ENCODE peak calls at places on chromosomes 11 and 22, in seven cellular contexts. One of them, this sample, is unnamed.

GRCh38 chr11:63738720-63739360 is 29.7 kb downstream of the ZFTA start:
- DNase-seq in prostate gland: peak; percentile 69
- DNase-seq in OCI-LY7: peak; percentile 69
- DNase-seq in lower lobe of right lung: peak; percentile 69
- DNase-seq in lung: peak; percentile 63
- DNase-seq in tibial artery: peak; percentile 76
- DNase-seq in heart right ventricle: peak; percentile 68
- DNase-seq in this sample: no peak

GRCh38 chr11:3659595-3660515 is 11.3 kb downstream of the CHRNA10 start:
- DNase-seq in lung: no peak
- DNase-seq in tibial artery: peak; percentile 63
- DNase-seq in OCI-LY7: no peak
- DNase-seq in prostate gland: no peak
- DNase-seq in heart right ventricle: no peak
- DNase-seq in lower lobe of right lung: no peak
- DNase-seq in this sample: no peak

GRCh38 chr22:29480512-29481264 is 670 bp downstream of the NEFH start:
- DNase-seq in tibial artery: no peak
- DNase-seq in OCI-LY7: no peak
- DNase-seq in lung: no peak
- DNase-seq in heart right ventricle: no peak
- DNase-seq in prostate gland: no peak
- DNase-seq in lower lobe of right lung: peak; percentile 59
- DNase-seq in this sample: no peak

GRCh38 chr11:115616941-115617340 is 112.7 kb upstream of the CADM1 start:
- DNase-seq in lung: no peak
- DNase-seq in heart right ventricle: peak; percentile 42
- DNase-seq in lower lobe of right lung: no peak
- DNase-seq in tibial artery: no peak
- DNase-seq in prostate gland: no peak
- DNase-seq in OCI-LY7: no peak
- DNase-seq in this sample: no peak

GRCh38 chr11:61725632-61726280 is 26.7 kb upstream of the MYRF start:
- DNase-seq in tibial artery: no peak
- DNase-seq in OCI-LY7: no peak
- DNase-seq in heart right ventricle: no peak
- DNase-seq in lower lobe of right lung: no peak
- DNase-seq in lung: no peak
- DNase-seq in prostate gland: no peak
- DNase-seq in this sample: no peak

GRCh38 chr22:42080287-42080686 is 787 bp downstream of the SMDT1 start:
- DNase-seq in lower lobe of right lung: no peak
- DNase-seq in heart right ventricle: no peak
- DNase-seq in lung: no peak
- DNase-seq in prostate gland: peak; percentile 52
- DNase-seq in OCI-LY7: no peak
- DNase-seq in tibial artery: peak; percentile 64
- DNase-seq in this sample: peak; percentile 86

GRCh38 chr22:30881361-30882180 is 87.0 kb downstream of the MORC2 start:
- DNase-seq in lower lobe of right lung: peak; percentile 34
- DNase-seq in tibial artery: no peak
- DNase-seq in heart right ventricle: peak; percentile 53
- DNase-seq in lung: no peak
- DNase-seq in OCI-LY7: no peak
- DNase-seq in prostate gland: no peak
- DNase-seq in this sample: no peak

GRCh38 chr11:112345166-112345565 is 84.5 kb upstream of the PLET1 start:
- DNase-seq in lower lobe of right lung: no peak
- DNase-seq in tibial artery: no peak
- DNase-seq in heart right ventricle: no peak
- DNase-seq in prostate gland: no peak
- DNase-seq in lung: no peak
- DNase-seq in OCI-LY7: no peak
- DNase-seq in this sample: no peak

GRCh38 chr11:44865866-44866272 is 84.8 kb downstream of the TP53I11 start:
- DNase-seq in lung: no peak
- DNase-seq in lower lobe of right lung: no peak
- DNase-seq in OCI-LY7: no peak
- DNase-seq in prostate gland: peak; percentile 62
- DNase-seq in tibial artery: no peak
- DNase-seq in heart right ventricle: peak; percentile 66
- DNase-seq in this sample: no peak

GRCh38 chr22:46373166-46373565 is 37.7 kb downstream of the TRMU start:
- DNase-seq in lower lobe of right lung: no peak
- DNase-seq in lung: no peak
- DNase-seq in OCI-LY7: no peak
- DNase-seq in tibial artery: no peak
- DNase-seq in prostate gland: peak; percentile 81
- DNase-seq in heart right ventricle: no peak
- DNase-seq in this sample: no peak
- H3K4me1 ChIP-seq in lower lobe of right lung: peaks cover 19% of the 10 kb centered on the region
- H3K4me1 ChIP-seq in lung: peaks cover 8% of the 10 kb centered on the region
- H3K4me1 ChIP-seq in OCI-LY7: no peaks in the 10 kb centered on the region
- H3K4me1 ChIP-seq in tibial artery: no peaks in the 10 kb centered on the region
- H3K4me1 ChIP-seq in prostate gland: peaks cover 21% of the 10 kb centered on the region
- H3K4me1 ChIP-seq in heart right ventricle: peaks cover 4% of the 10 kb centered on the region
- H3K4me1 ChIP-seq in this sample: peaks cover 19% of the 10 kb centered on the region

GRCh38 chr11:66877585-66877984 is 20.7 kb downstream of the LRFN4 start:
- DNase-seq in lung: no peak
- DNase-seq in prostate gland: no peak
- DNase-seq in tibial artery: no peak
- DNase-seq in lower lobe of right lung: no peak
- DNase-seq in heart right ventricle: no peak
- DNase-seq in OCI-LY7: no peak
- DNase-seq in this sample: no peak

GRCh38 chr11:66881436-66881835 is 24.6 kb downstream of the LRFN4 start:
- DNase-seq in prostate gland: no peak
- DNase-seq in tibial artery: no peak
- DNase-seq in OCI-LY7: no peak
- DNase-seq in heart right ventricle: no peak
- DNase-seq in lower lobe of right lung: no peak
- DNase-seq in lung: no peak
- DNase-seq in this sample: no peak

GRCh38 chr11:66880484-66881211 is 23.8 kb downstream of the LRFN4 start:
- DNase-seq in tibial artery: no peak
- DNase-seq in OCI-LY7: peak; percentile 25
- DNase-seq in lower lobe of right lung: no peak
- DNase-seq in heart right ventricle: no peak
- DNase-seq in lung: no peak
- DNase-seq in prostate gland: peak; percentile 58
- DNase-seq in this sample: no peak

GRCh38 chr11:66879583-66879982 is 22.7 kb downstream of the LRFN4 start:
- DNase-seq in tibial artery: no peak
- DNase-seq in lower lobe of right lung: no peak
- DNase-seq in lung: no peak
- DNase-seq in heart right ventricle: no peak
- DNase-seq in OCI-LY7: no peak
- DNase-seq in prostate gland: no peak
- DNase-seq in this sample: no peak

DNA sequence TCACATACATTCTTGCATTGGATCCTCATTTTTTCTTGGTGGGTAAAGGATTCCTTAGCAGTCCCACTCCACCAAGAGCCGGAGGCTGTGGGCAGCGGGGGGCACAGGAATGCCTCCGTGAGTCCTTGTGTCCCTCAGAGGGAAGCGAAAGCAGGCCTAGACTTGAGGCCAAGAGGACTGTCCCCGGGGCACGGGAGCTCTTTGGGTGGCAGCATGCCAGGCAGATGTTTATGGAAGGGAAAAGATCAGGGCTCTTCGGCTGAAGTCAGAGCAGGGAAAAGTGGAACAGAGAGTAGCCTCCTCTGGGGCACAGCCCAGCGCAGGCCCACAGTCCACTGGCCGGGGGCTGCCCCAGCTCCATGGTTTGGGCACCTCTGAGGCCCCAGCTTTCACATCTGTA is 21.7 kb downstream of the LRFN4 start:
- DNase-seq in OCI-LY7: no peak
- DNase-seq in prostate gland: no peak
- DNase-seq in lower lobe of right lung: no peak
- DNase-seq in lung: no peak
- DNase-seq in tibial artery: peak; percentile 63
- DNase-seq in heart right ventricle: no peak
- DNase-seq in this sample: no peak
- H3K4me1 ChIP-seq in OCI-LY7: peaks cover 6% of the 10 kb centered on the region
- H3K4me1 ChIP-seq in prostate gland: peaks cover 41% of the 10 kb centered on the region
- H3K4me1 ChIP-seq in lower lobe of right lung: peaks cover 8% of the 10 kb centered on the region
- H3K4me1 ChIP-seq in lung: peaks cover 7% of the 10 kb centered on the region
- H3K4me1 ChIP-seq in tibial artery: no peaks in the 10 kb centered on the region
- H3K4me1 ChIP-seq in heart right ventricle: no peaks in the 10 kb centered on the region
- H3K4me1 ChIP-seq in this sample: peaks cover 44% of the 10 kb centered on the region

GRCh38 chr22:32199961-32200360 is 4.9 kb downstream of the RFPL2 start:
- DNase-seq in tibial artery: no peak
- DNase-seq in lung: no peak
- DNase-seq in heart right ventricle: no peak
- DNase-seq in prostate gland: no peak
- DNase-seq in OCI-LY7: no peak
- DNase-seq in lower lobe of right lung: no peak
- DNase-seq in this sample: no peak
- H3K4me1 ChIP-seq in tibial artery: no peaks in the 10 kb centered on the region
- H3K4me1 ChIP-seq in lung: peaks cover 12% of the 10 kb centered on the region
- H3K4me1 ChIP-seq in heart right ventricle: peaks cover 9% of the 10 kb centered on the region
- H3K4me1 ChIP-seq in prostate gland: no peaks in the 10 kb centered on the region
- H3K4me1 ChIP-seq in OCI-LY7: no peaks in the 10 kb centered on the region
- H3K4me1 ChIP-seq in lower lobe of right lung: peaks cover 13% of the 10 kb centered on the region
- H3K4me1 ChIP-seq in this sample: peaks cover 11% of the 10 kb centered on the region

GRCh38 chr11:86592047-86592564 is 80.3 kb downstream of the ME3 start:
- DNase-seq in OCI-LY7: no peak
- DNase-seq in tibial artery: no peak
- DNase-seq in prostate gland: no peak
- DNase-seq in lung: peak; percentile 53
- DNase-seq in lower lobe of right lung: no peak
- DNase-seq in heart right ventricle: no peak
- DNase-seq in this sample: no peak
- H3K4me1 ChIP-seq in OCI-LY7: no peaks in the 10 kb centered on the region
- H3K4me1 ChIP-seq in tibial artery: no peaks in the 10 kb centered on the region
- H3K4me1 ChIP-seq in prostate gland: no peaks in the 10 kb centered on the region
- H3K4me1 ChIP-seq in lung: peaks cover 15% of the 10 kb centered on the region
- H3K4me1 ChIP-seq in lower lobe of right lung: peaks cover 52% of the 10 kb centered on the region
- H3K4me1 ChIP-seq in heart right ventricle: peaks cover 40% of the 10 kb centered on the region
- H3K4me1 ChIP-seq in this sample: peaks cover 33% of the 10 kb centered on the region

GRCh38 chr11:117996058-117996457 is 9.9 kb downstream of the IL10RA start:
- DNase-seq in lung: no peak
- DNase-seq in heart right ventricle: no peak
- DNase-seq in tibial artery: no peak
- DNase-seq in OCI-LY7: no peak
- DNase-seq in lower lobe of right lung: no peak
- DNase-seq in prostate gland: no peak
- DNase-seq in this sample: no peak
- H3K4me1 ChIP-seq in lung: peaks cover 3% of the 10 kb centered on the region
- H3K4me1 ChIP-seq in heart right ventricle: no peaks in the 10 kb centered on the region
- H3K4me1 ChIP-seq in tibial artery: no peaks in the 10 kb centered on the region
- H3K4me1 ChIP-seq in OCI-LY7: peaks cover 32% of the 10 kb centered on the region
- H3K4me1 ChIP-seq in lower lobe of right lung: peaks cover 36% of the 10 kb centered on the region
- H3K4me1 ChIP-seq in prostate gland: no peaks in the 10 kb centered on the region
- H3K4me1 ChIP-seq in this sample: no peaks in the 10 kb centered on the region

GRCh38 chr11:119481667-119482400 is 58.9 kb upstream of the THY1 start:
- DNase-seq in lung: no peak
- DNase-seq in OCI-LY7: no peak
- DNase-seq in prostate gland: no peak
- DNase-seq in tibial artery: peak; percentile 61
- DNase-seq in lower lobe of right lung: no peak
- DNase-seq in heart right ventricle: no peak
- DNase-seq in this sample: peak; percentile 94
- H3K4me1 ChIP-seq in lung: peaks cover 3% of the 10 kb centered on the region
- H3K4me1 ChIP-seq in OCI-LY7: no peaks in the 10 kb centered on the region
- H3K4me1 ChIP-seq in prostate gland: no peaks in the 10 kb centered on the region
- H3K4me1 ChIP-seq in tibial artery: no peaks in the 10 kb centered on the region
- H3K4me1 ChIP-seq in lower lobe of right lung: peaks cover 8% of the 10 kb centered on the region
- H3K4me1 ChIP-seq in heart right ventricle: peaks cover 8% of the 10 kb centered on the region
- H3K4me1 ChIP-seq in this sample: peaks cover 12% of the 10 kb centered on the region

GRCh38 chr11:64875369-64876225 is 2.8 kb downstream of the EHD1 start:
- DNase-seq in lower lobe of right lung: no peak
- DNase-seq in heart right ventricle: no peak
- DNase-seq in tibial artery: no peak
- DNase-seq in lung: no peak
- DNase-seq in OCI-LY7: peak; percentile 66
- DNase-seq in prostate gland: no peak
- DNase-seq in this sample: no peak

GRCh38 chr11:64878223-64878493 is 263 bp downstream of the EHD1 start:
- DNase-seq in lung: no peak
- DNase-seq in prostate gland: no peak
- DNase-seq in heart right ventricle: no peak
- DNase-seq in tibial artery: no peak
- DNase-seq in lower lobe of right lung: no peak
- DNase-seq in OCI-LY7: no peak
- DNase-seq in this sample: no peak

GRCh38 chr11:64876226-64876750 is 2.1 kb downstream of the EHD1 start:
- DNase-seq in heart right ventricle: no peak
- DNase-seq in prostate gland: no peak
- DNase-seq in lower lobe of right lung: no peak
- DNase-seq in tibial artery: no peak
- DNase-seq in lung: no peak
- DNase-seq in OCI-LY7: no peak
- DNase-seq in this sample: no peak

GRCh38 chr11:64877390-64878222 is 815 bp downstream of the EHD1 start:
- DNase-seq in tibial artery: no peak
- DNase-seq in heart right ventricle: no peak
- DNase-seq in OCI-LY7: peak; percentile 53
- DNase-seq in lower lobe of right lung: no peak
- DNase-seq in prostate gland: no peak
- DNase-seq in lung: peak; percentile 51
- DNase-seq in this sample: no peak

DNA sequence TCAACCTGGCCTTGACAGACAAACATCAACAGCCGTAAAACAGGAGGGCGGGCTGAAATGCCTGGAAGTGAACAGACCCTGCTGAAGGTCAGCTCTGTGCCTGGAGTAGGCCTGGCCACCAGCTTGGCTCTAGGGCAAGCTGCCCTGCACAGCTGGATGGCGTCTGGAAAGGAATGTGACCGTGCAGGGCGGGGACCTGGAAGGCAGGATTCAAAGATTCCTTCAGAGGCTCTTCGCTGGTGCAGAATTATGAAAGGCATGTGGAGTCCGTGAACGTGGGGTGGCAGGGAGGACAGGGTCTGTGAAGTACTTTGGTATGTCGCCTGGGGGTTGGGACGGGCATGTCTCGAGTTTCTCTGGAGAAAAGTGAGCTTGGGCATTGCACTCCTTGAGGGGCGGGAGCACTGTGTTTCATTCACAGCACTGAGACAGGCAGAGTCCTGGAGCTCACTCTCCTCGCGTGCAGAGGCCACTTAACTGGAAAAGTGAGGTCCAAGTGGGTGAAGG is 1.5 kb downstream of the EHD1 start:
- DNase-seq in tibial artery: peak; percentile 80
- DNase-seq in prostate gland: peak; percentile 52
- DNase-seq in lower lobe of right lung: peak; percentile 83
- DNase-seq in heart right ventricle: no peak
- DNase-seq in OCI-LY7: no peak
- DNase-seq in lung: peak; percentile 73
- DNase-seq in this sample: no peak
- H3K4me1 ChIP-seq in tibial artery: no peaks in the 10 kb centered on the region
- H3K4me1 ChIP-seq in prostate gland: peaks cover 3% of the 10 kb centered on the region
- H3K4me1 ChIP-seq in lower lobe of right lung: peaks cover 84% of the 10 kb centered on the region
- H3K4me1 ChIP-seq in heart right ventricle: peaks cover 64% of the 10 kb centered on the region
- H3K4me1 ChIP-seq in OCI-LY7: peaks cover 76% of the 10 kb centered on the region
- H3K4me1 ChIP-seq in lung: peaks cover 14% of the 10 kb centered on the region
- H3K4me1 ChIP-seq in this sample: peaks cover 73% of the 10 kb centered on the region